ENCODE peak calls at places on chromosomes 2 and 18, in ten cellular contexts. G is HT1080; I is HS-5; P is CD8-positive, alpha-beta T cell; O is stimulated activated CD4-positive, alpha-beta T cell treated with anti-CD3 and anti-CD28 coated beads, Interleukin-4, amount 100 ng/mL, for 48 hours; C is left colon; Y is stimulated activated naive CD8-positive, alpha-beta T cell treated with anti-CD3 and anti-CD28 coated beads, Interleukin-15, amount 100 ng/mL, for 72 hours; D is endothelial cell; J is T-helper 9 cell; V is globus pallidus. Z is an unnamed sample.

GRCh38 chr2:112121682-112122254 is 16.4 kb upstream of the FBLN7 start:
- DNase-seq in G (peak), I (peak), P (peak), O (peak), C (peak), Y (no peak), D (no peak), J (peak), V (peak), Z (no peak)

GRCh38 chr2:75790790-75791467 is 80.2 kb upstream of the GCFC2 start:
- DNase-seq in G (no peak), I (no peak), P (no peak), O (no peak), C (no peak), Y (no peak), D (no peak), J (no peak), V (no peak), Z (no peak)

GRCh38 chr2:130728007-130728454 is 839 bp upstream of the GPR148 start:
- DNase-seq in G (no peak), I (no peak), P (peak), O (peak), C (no peak), Y (peak), D (no peak), J (peak), V (no peak), Z (no peak)

GRCh38 chr2:46827274-46827930 is 88.2 kb downstream of the MCFD2 start:
- DNase-seq in G (peak), I (peak), P (no peak), O (no peak), C (no peak), Y (no peak), D (no peak), J (no peak), V (no peak), Z (no peak)

GRCh38 chr2:230902180-230902899 is 22.7 kb downstream of the GPR55 start:
- DNase-seq in G (peak), I (peak), P (peak), O (peak), C (peak), Y (peak), D (peak), J (peak), V (no peak), Z (peak)

GRCh38 chr2:50547521-50547920 is 484.4 kb downstream of the NRXN1 start:
- DNase-seq in G (no peak), I (peak), P (no peak), O (no peak), C (no peak), Y (no peak), D (no peak), J (no peak), V (no peak), Z (no peak)

GRCh38 chr2:7686016-7686385 is 768.8 kb downstream of the RNF144A start:
- DNase-seq in G (no peak), I (no peak), P (no peak), O (no peak), C (no peak), Y (no peak), D (no peak), J (no peak), V (no peak), Z (no peak)

GRCh38 chr2:222844323-222844722 is 16.5 kb upstream of the ACSL3 start:
- DNase-seq in G (peak), I (no peak), P (no peak), O (no peak), C (no peak), Y (no peak), D (no peak), J (no peak), V (no peak), Z (no peak)

GRCh38 chr18:44887227-44887631 is 206.5 kb downstream of the SETBP1 start:
- DNase-seq in G (peak), I (peak), P (no peak), O (peak), C (peak), Y (peak), D (no peak), J (no peak), V (no peak), Z (no peak)

Z was measured in progenitor cell of endocrine pancreas.